ENCODE peak calls at places on chromosome 12, in four cellular contexts. J is activated CD4-positive, alpha-beta T cell treated with anti-CD3 and anti-CD28 coated beads, Interleukin-2, amount 10 ng/mL, durations not matched to agents 24 days and 14 days; V is astrocyte; D is Caco-2. P is an unnamed sample.

GRCh38 chr12:110776410-110776809 is 33.7 kb upstream of the PPP1CC start:
- DNase-seq in J (peak; percentile 85), D (no peak), V (no peak), P (no peak)

GRCh38 chr12:110849748-110850403 is 3.1 kb downstream of the CCDC63 start:
- DNase-seq in J (no peak), D (no peak), V (no peak), P (no peak)

GRCh38 chr12:23084236-23084995 is 459.4 kb downstream of the ETNK1 start:
- DNase-seq in D (no peak), J (no peak), V (peak; percentile 99), P (no peak)

GRCh38 chr12:95351745-95352144 is 122.2 kb upstream of the METAP2 start:
- DNase-seq in D (no peak), J (no peak), V (no peak), P (peak; percentile 36)

GRCh38 chr12:57627504-57628279 is 5.3 kb downstream of the B4GALNT1 start:
- DNase-seq in D (no peak), J (peak; percentile 76), V (no peak), P (peak; percentile 50)

GRCh38 chr12:30019386-30020140 is 235.8 kb upstream of the TMTC1 start:
- DNase-seq in J (no peak), D (no peak), V (peak; percentile 55), P (no peak)

GRCh38 chr12:47825239-47825639 is 5.5 kb upstream of the HDAC7 start:
- DNase-seq in V (no peak), D (no peak), J (no peak), P (peak; percentile 34)

GRCh38 chr12:46177020-46177419 is 91.8 kb downstream of the SLC38A1 start:
- DNase-seq in V (no peak), D (no peak), J (no peak), P (no peak)

GRCh38 chr12:53775478-53776145 is 23.8 kb upstream of the CISTR start:
- DNase-seq in V (no peak), J (no peak), D (no peak), P (no peak)

GRCh38 chr12:54370218-54370730 is 6.0 kb upstream of the GPR84 start:
- DNase-seq in D (no peak), V (peak; percentile 58), J (peak; percentile 78), P (peak; percentile 93)

GRCh38 chr12:55745361-55746146 is 2.6 kb downstream of the GDF11 start:
- DNase-seq in D (no peak), V (no peak), J (no peak), P (peak; percentile 95)

GRCh38 chr12:12612403-12612802 is 727 bp downstream of the CREBL2 start:
- DNase-seq in J (peak; percentile 75), V (peak; percentile 77), D (no peak), P (peak; percentile 67)

GRCh38 chr12:58359084-58359483 is 417.7 kb downstream of the ATP23 start:
- DNase-seq in J (no peak), V (no peak), D (no peak), P (no peak)

GRCh38 chr12:40946612-40947194 is 241.4 kb upstream of the PDZRN4 start:
- DNase-seq in V (peak; percentile 26), J (no peak), D (no peak), P (peak; percentile 56)